ENCODE peak calls at places on chromosomes 6 and 20, in nine cellular contexts. C, O, Y, F, Q, K, T, U and G are unnamed samples.

GRCh38 chr20:6299451-6299850 is 176.6 kb upstream of the FERMT1 start:
- DNase-seq in C (no peak), K (peak; percentile 44), Y (no peak), T (peak; percentile 1), F (no peak), Q (no peak), U (no peak), O (no peak), G (no peak)

GRCh38 chr6:166684866-166685265 is 57.8 kb upstream of the RPS6KA2 start:
- DNase-seq in Y (no peak), K (no peak), U (no peak), Q (no peak), T (no peak), C (no peak), F (no peak), O (no peak), G (no peak)

GRCh38 chr6:10465633-10466499 is 51.0 kb upstream of the TFAP2A start:
- DNase-seq in C (no peak), T (no peak), F (peak; percentile 75), Y (no peak), K (no peak), O (peak; percentile 61), Q (peak; percentile 16), U (peak; percentile 28), G (peak; percentile 55)

GRCh38 chr6:139534472-139535115 is 160.1 kb upstream of the CITED2 start:
- DNase-seq in F (no peak), T (no peak), Y (no peak), U (no peak), K (no peak), O (peak; percentile 15), Q (peak; percentile 49), C (no peak), G (no peak)

GRCh38 chr6:71642120-71642519 is 244.2 kb upstream of the RIMS1 start:
- DNase-seq in O (no peak), C (no peak), K (no peak), T (no peak), F (no peak), Q (no peak), U (no peak), Y (no peak), G (no peak)

GRCh38 chr6:79605061-79605460 is 26.1 kb upstream of the SH3BGRL2 start:
- DNase-seq in U (peak; percentile 43), C (no peak), O (no peak), T (no peak), Q (no peak), F (no peak), K (no peak), Y (no peak), G (no peak)

GRCh38 chr6:170439366-170440351 is 113.4 kb downstream of the PSMB1 start:
- DNase-seq in Y (no peak), O (no peak), T (no peak), Q (no peak), F (no peak), C (no peak), K (no peak), U (peak; percentile 31), G (no peak)

GRCh38 chr6:3732345-3733141 is 19.0 kb downstream of the PXDC1 start:
- DNase-seq in T (no peak), O (peak; percentile 67), U (peak; percentile 94), C (peak; percentile 76), Q (peak; percentile 80), Y (peak; percentile 88), F (peak; percentile 86), K (peak; percentile 82), G (peak; percentile 75)

GRCh38 chr6:45196121-45196520 is 132.0 kb upstream of the RUNX2 start:
- DNase-seq in K (no peak), F (no peak), Q (no peak), U (no peak), T (no peak), C (no peak), O (no peak), Y (no peak), G (no peak)

GRCh38 chr6:32070814-32071466 is 32.7 kb downstream of the CYP21A2 start:
- DNase-seq in Y (peak; percentile 37), T (no peak), K (no peak), U (no peak), O (no peak), F (no peak), Q (no peak), C (no peak), G (no peak)

GRCh38 chr6:163338671-163339405 is 75.7 kb upstream of the QKI start:
- DNase-seq in O (no peak), Q (no peak), K (no peak), Y (no peak), F (peak; percentile 91), T (no peak), C (no peak), U (peak; percentile 56), G (no peak)

GRCh38 chr20:25439328-25439727 is 31.9 kb downstream of the GINS1 start:
- DNase-seq in U (no peak), K (no peak), Y (no peak), O (peak; percentile 5), T (no peak), C (no peak), F (no peak), Q (no peak), G (no peak)

GRCh38 chr20:17854307-17854903 is 114.2 kb downstream of the SNX5 start:
- DNase-seq in O (peak; percentile 65), Y (no peak), T (no peak), U (peak; percentile 44), Q (peak; percentile 76), C (no peak), F (peak; percentile 51), K (no peak), G (peak; percentile 19)

GRCh38 chr20:48945840-48946514 is 24.5 kb downstream of the ARFGEF2 start:
- DNase-seq in K (no peak), O (no peak), U (peak; percentile 45), C (no peak), F (no peak), Q (peak; percentile 72), T (no peak), Y (no peak), G (no peak)

GRCh38 chr20:43096471-43096870 is 93.2 kb downstream of the PTPRT start:
- DNase-seq in O (no peak), T (no peak), Y (peak; percentile 50), F (peak; percentile 23), U (no peak), Q (no peak), K (no peak), C (no peak), G (no peak)

GRCh38 chr6:130825772-130826441 is 1.3 kb upstream of the SMLR1 start:
- DNase-seq in Y (no peak), O (peak; percentile 5), U (no peak), C (no peak), K (no peak), F (no peak), Q (no peak), T (no peak), G (no peak)

GRCh38 chr6:2970753-2971419 is 481 bp downstream of the SERPINB6 start:
- DNase-seq in U (peak; percentile 49), Q (peak; percentile 79), O (peak; percentile 20), C (no peak), K (peak; percentile 91), T (no peak), Y (peak; percentile 96), F (peak; percentile 60), G (no peak)

GRCh38 chr6:123841067-123841896 is 37.6 kb downstream of the NKAIN2 start:
- DNase-seq in Y (no peak), K (no peak), U (no peak), F (no peak), T (no peak), C (no peak), O (no peak), Q (no peak), G (no peak)
- TF ChIP-seq CTCF in Y (no peak), K (no peak), U (no peak), F (no peak), T (no peak), C (no peak), O (no peak), Q (no peak), G (no peak)

DNA sequence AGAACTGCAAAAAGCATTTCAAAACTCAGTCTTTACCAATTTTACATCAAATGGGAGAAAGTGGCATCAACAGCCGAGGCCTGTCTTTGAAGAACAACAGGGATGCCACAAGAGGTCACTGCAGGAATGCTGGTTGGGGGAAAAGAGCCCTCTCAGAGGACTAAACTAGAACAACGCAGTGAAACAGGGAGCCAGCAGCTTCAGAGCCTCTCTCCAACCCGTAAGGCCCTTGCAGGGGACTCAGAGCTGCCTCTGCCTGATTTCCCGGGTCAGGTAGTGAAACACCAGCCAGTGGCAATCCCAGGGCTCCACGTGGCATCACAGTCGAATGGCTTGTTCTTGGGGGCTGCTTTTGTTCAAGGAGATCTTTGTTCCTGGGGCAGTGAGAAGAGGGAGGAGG is 55.0 kb upstream of the KCNK16 start:
- DNase-seq in U (peak; percentile 44), O (peak; percentile 48), C (no peak), Q (peak; percentile 73), T (peak; percentile 18), F (peak; percentile 86), K (no peak), Y (no peak), G (peak; percentile 61)
- TF ChIP-seq CTCF in U (peak; percentile 58), O (peak; percentile 52), C (peak; percentile 33), Q (peak; percentile 57), T (peak; percentile 70), F (peak; percentile 74), K (peak; percentile 76), Y (peak; percentile 36), G (peak; percentile 76)

DNA sequence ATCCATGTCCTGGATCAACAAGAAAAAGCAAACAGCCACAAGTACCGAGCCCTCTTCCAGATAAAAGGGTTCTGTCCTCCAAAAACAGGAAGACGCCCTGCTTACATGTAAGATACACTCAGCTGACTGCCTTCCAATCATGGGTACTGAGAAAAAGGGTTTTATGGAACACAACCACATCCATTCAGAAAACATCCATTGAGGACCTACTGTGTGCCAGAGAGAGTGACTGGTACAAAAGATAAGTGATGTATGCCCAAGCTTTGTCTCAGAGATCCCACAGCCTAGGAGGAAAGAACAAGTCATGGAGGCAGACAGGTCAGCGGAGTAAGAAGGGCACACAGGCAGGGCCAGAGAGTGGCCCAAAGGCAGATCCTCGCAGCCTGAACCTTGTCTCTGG is 94.8 kb upstream of the SSTR4 start:
- DNase-seq in C (no peak), T (no peak), K (no peak), U (no peak), Y (no peak), O (no peak), F (no peak), Q (no peak), G (no peak)
- TF ChIP-seq CTCF in C (no peak), T (no peak), K (no peak), U (no peak), Y (no peak), O (no peak), F (no peak), Q (no peak), G (no peak)

DNA sequence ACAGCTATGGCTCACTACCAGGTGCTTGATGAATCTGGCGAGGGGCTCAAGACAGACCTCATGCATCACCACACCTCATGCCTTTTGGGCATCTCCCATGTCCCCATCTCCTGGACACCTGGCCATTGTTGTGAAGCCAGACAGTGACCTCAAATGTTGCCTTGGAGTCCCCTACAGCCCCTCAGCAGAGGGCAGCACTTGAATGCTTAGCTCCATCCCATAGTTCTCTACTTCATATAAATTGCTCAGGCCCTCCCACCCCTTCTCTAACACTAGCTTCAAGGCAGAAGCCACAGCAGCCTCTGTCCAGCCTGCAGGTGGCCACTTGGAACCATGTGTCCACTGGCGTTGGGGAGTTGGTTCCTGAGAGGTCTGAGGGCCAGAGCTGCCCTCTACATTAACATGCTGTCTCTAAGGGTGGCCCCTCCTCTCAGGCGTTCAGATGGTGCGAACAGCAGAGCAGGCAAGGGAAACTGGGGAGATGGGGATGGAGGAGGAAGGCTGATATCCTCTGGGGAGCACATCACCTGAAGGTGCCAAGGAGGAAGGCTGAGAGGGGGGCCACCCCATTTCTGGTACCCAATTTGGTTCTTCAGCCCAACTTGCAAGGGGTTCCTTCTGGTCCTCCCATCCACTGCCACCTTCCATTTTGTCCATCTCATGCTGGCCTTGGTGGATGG is 31.3 kb downstream of the MOCS1 start:
- DNase-seq in F (no peak), Y (no peak), C (no peak), T (no peak), K (no peak), O (no peak), U (no peak), Q (no peak), G (no peak)
- TF ChIP-seq CTCF in F (no peak), Y (no peak), C (peak; percentile 4), T (no peak), K (no peak), O (no peak), U (no peak), Q (no peak), G (no peak)